ENCODE peak calls at places on chromosomes 13 and 19, in eight cellular contexts. X is hepatocyte, B is Peyer's patch, D is neural progenitor cell, P is A673, F is suprapubic skin, R is tibial nerve, K is AG04450. N is an unnamed sample. For H3K9me3, the result is how much of the 10 kb centered on the place peaks cover.

GRCh38 chr19:4909172-4909896 is at the start of gene UHRF1:
- DNase-seq in D (peak), B (no peak), X (peak), F (no peak), P (peak), R (no peak), K (no peak), N (peak)

GRCh38 chr13:43383488-43384165 is 360.2 kb downstream of the DNAJC15 start:
- DNase-seq in B (no peak), R (no peak), P (peak), K (no peak), F (no peak), X (no peak), D (no peak), N (no peak)

GRCh38 chr19:12990853-12991252 is 4.4 kb upstream of the NFIX start:
- DNase-seq in F (no peak), P (no peak), B (no peak), K (no peak), R (no peak), X (no peak), D (no peak), N (no peak)

GRCh38 chr13:96091164-96091931 is 1.4 kb downstream of the HS6ST3 start:
- DNase-seq in X (peak), B (no peak), P (no peak), K (no peak), R (no peak), D (peak), F (peak), N (no peak)

GRCh38 chr19:47433121-47433520 is 13.8 kb upstream of the MEIS3 start:
- DNase-seq in F (no peak), R (no peak), D (no peak), X (no peak), B (no peak), K (no peak), P (peak), N (no peak)

GRCh38 chr13:95607363-95607762 is 37.1 kb downstream of the DZIP1 start:
- DNase-seq in R (no peak), K (no peak), X (no peak), F (no peak), B (no peak), D (no peak), P (no peak), N (no peak)

GRCh38 chr13:109840201-109840892 is 54.0 kb upstream of the IRS2 start:
- DNase-seq in R (no peak), P (peak), D (peak), B (no peak), F (no peak), K (no peak), X (no peak), N (no peak)

GRCh38 chr13:97068964-97069815 is 74.9 kb upstream of the OXGR1 start:
- DNase-seq in D (no peak), B (no peak), K (no peak), X (no peak), R (no peak), P (no peak), F (no peak), N (no peak)

GRCh38 chr19:39795001-39795400 is 16.3 kb downstream of the LEUTX start:
- DNase-seq in R (no peak), D (no peak), K (no peak), P (peak), F (no peak), B (no peak), X (no peak), N (no peak)

GRCh38 chr19:13104848-13105646 is 2.4 kb upstream of the LYL1 start:
- DNase-seq in D (no peak), R (no peak), X (no peak), K (no peak), P (no peak), F (no peak), B (peak), N (no peak)

GRCh38 chr13:99086149-99086868 is 108.4 kb upstream of the DOCK9 start:
- DNase-seq in B (peak), K (no peak), D (peak), P (peak), R (peak), X (peak), F (peak), N (peak)

GRCh38 chr13:21675095-21676007 is 4.5 kb downstream of the FGF9 start:
- DNase-seq in K (no peak), B (no peak), F (no peak), R (no peak), D (peak), P (peak), X (peak), N (no peak)

GRCh38 chr13:99812611-99813010 is 159.0 kb downstream of the ZIC5 start:
- DNase-seq in F (no peak), B (no peak), P (no peak), D (no peak), R (no peak), X (no peak), K (no peak), N (no peak)

GRCh38 chr13:98549006-98549727 is 27.7 kb downstream of the STK24 start:
- DNase-seq in F (no peak), P (no peak), X (no peak), R (no peak), B (no peak), K (peak), D (no peak), N (no peak)

GRCh38 chr13:49029570-49029969 is 53.9 kb downstream of the FNDC3A start:
- DNase-seq in R (no peak), B (no peak), D (no peak), K (no peak), X (no peak), F (no peak), P (no peak), N (no peak)

GRCh38 chr19:38650911-38651584 is 3.6 kb downstream of the ACTN4 start:
- DNase-seq in F (no peak), R (peak), X (peak), P (no peak), B (no peak), K (no peak), D (no peak), N (no peak)

GRCh38 chr19:1598777-1599459 is 6.3 kb upstream of the MBD3 start:
- DNase-seq in K (no peak), X (no peak), P (no peak), B (no peak), R (no peak), F (no peak), D (no peak), N (no peak)

GRCh38 chr19:5805465-5806132 is 732 bp downstream of the NRTN start:
- DNase-seq in X (peak), R (peak), B (peak), K (no peak), F (no peak), P (peak), D (peak), N (peak)

GRCh38 chr19:1262687-1263123 is 6.4 kb upstream of the CIRBP start:
- DNase-seq in X (no peak), P (no peak), D (peak), B (no peak), K (no peak), F (no peak), R (no peak), N (no peak)

GRCh38 chr19:32181356-32181920 is 164.0 kb upstream of the ZNF507 start:
- DNase-seq in F (no peak), P (no peak), B (no peak), R (no peak), X (no peak), K (no peak), D (peak), N (no peak)

GRCh38 chr19:55005684-55006488 is 32.2 kb downstream of the GP6 start:
- DNase-seq in D (peak), K (no peak), F (no peak), R (peak), X (peak), P (peak), B (peak), N (peak)

GRCh38 chr19:52889076-52889475 is 8.4 kb downstream of the ZNF320 start:
- DNase-seq in K (no peak), X (no peak), P (peak), F (no peak), D (no peak), R (no peak), B (no peak), N (no peak)

GRCh38 chr19:2282062-2282861 is at the start of gene PEAK3:
- DNase-seq in P (no peak), X (no peak), K (no peak), B (peak), R (peak), F (peak), D (peak), N (no peak)

GRCh38 chr13:112067121-112067741 is at the start of gene SOX1:
- DNase-seq in F (no peak), K (no peak), B (no peak), X (no peak), P (peak), D (peak), R (no peak), N (no peak)
- H3K9me3 ChIP-seq in F (under half), K (under half), B (under half), X (under half), P (under half), D (under half), R (under half), N (under half)

GRCh38 chr19:24178207-24178606 is 91.2 kb downstream of the ZNF254 start:
- DNase-seq in X (no peak), P (no peak), K (no peak), R (no peak), B (no peak), D (no peak), F (no peak), N (no peak)

GRCh38 chr19:24177686-24178085 is 90.7 kb downstream of the ZNF254 start:
- DNase-seq in F (no peak), P (no peak), R (no peak), X (no peak), B (no peak), D (no peak), K (no peak), N (no peak)
- H3K9me3 ChIP-seq in F (under half), P (under half), R (under half), X (under half), B (under half), D (under half), K (under half), N (under half)

DNA sequence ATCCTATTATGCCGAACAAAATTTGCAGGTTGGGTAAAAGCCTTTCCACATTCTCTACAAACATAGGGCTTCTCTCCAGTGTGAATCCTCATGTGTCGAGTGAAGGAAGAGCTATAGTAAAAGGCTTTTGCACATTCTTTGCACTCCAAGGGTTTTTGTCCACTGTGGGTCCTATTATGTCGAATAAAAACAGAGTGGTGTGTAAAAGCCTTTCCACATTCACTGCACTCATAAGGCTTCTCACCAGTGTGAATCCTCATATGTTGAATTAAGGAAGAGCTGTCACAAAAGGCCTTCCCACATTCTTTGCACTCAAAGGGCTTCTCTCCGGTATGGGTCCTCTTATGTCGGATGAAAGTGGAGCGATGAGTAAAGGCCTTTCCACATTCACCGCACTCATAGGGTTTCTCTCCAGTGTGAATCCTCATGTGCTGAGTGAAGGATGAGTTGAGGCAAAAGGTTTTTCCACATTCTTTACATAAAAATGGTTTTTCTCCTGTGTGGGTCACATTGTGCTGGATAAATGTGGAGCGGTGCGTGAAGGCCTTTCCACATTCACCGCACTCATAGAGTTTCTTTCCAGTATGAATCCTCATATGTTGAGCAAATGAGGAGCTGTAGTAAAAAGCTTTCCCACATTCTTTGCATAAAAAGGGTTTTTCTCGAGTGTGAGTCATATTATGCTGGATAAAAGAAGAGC is 13.6 kb downstream of the ZNF599 start:
- DNase-seq in P (no peak), F (no peak), X (no peak), B (no peak), K (no peak), D (no peak), R (no peak), N (no peak)
- H3K9me3 ChIP-seq in P (half or more), F (half or more), X (half or more), B (under half), K (under half), D (under half), R (half or more), N (under half)

DNA sequence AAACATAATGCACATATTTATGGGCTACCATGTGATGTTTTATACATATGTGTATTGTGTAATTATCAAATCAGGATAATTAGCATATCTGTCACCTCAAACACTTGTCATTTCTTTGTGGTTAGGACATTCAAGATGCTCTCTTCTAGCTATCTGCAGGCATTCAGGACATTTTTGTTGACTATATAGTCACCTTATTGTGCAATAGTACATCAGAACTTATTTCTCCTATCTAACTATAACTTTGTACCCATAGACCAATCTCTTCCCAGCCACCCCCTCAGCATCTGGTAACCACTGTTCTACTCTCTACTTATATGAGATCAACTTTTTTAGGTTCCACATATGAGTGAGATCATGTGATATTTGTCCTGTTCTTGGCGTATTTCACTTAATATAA is 20.3 kb downstream of the ZNF420 start:
- DNase-seq in D (no peak), X (no peak), K (no peak), P (no peak), F (no peak), R (no peak), B (no peak), N (no peak)
- H3K9me3 ChIP-seq in D (under half), X (half or more), K (under half), P (half or more), F (under half), R (half or more), B (under half), N (under half)

GRCh38 chr19:43914051-43914450 is 21.0 kb downstream of the ZNF45 start:
- DNase-seq in K (no peak), F (no peak), R (no peak), D (no peak), X (no peak), P (no peak), B (no peak), N (no peak)

GRCh38 chr19:43910884-43911283 is 24.2 kb downstream of the ZNF45 start:
- DNase-seq in R (no peak), D (no peak), X (no peak), F (no peak), B (no peak), P (no peak), K (no peak), N (no peak)

GRCh38 chr19:43908659-43909058 is 26.4 kb downstream of the ZNF45 start:
- DNase-seq in X (no peak), D (no peak), F (no peak), K (no peak), R (no peak), B (no peak), P (no peak), N (no peak)

GRCh38 chr19:43913383-43913782 is 21.7 kb downstream of the ZNF45 start:
- DNase-seq in R (no peak), P (no peak), B (no peak), K (no peak), F (no peak), X (no peak), D (no peak), N (no peak)
- H3K9me3 ChIP-seq in R (half or more), P (half or more), B (under half), K (under half), F (half or more), X (half or more), D (under half), N (under half)

GRCh38 chr19:19900574-19901444 is at the start of gene ZNF93:
- DNase-seq in P (peak), K (peak), D (peak), X (peak), R (peak), B (peak), F (peak), N (peak)

DNA sequence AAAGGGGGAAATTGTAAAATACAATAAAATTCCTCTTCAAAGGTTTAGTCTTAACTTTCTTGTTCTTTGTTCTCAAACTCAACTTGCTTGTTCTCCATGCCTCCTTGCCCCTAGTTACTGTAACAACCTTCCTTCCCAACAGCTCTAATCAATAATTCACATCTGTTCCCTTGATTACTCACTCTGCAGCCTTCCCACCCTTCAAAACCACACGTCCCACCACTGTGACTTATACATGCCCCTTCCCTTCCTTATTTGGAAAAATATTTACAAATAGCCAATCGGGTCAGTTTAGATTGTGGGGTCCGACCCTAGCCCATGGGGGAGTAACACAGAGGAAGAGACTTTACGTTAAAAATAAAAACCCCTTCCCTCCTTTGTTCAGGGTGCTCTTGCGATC is 622 bp upstream of the ZNF93 start:
- DNase-seq in D (no peak), X (peak), B (no peak), K (peak), F (no peak), P (peak), R (no peak), N (no peak)
- H3K9me3 ChIP-seq in D (under half), X (under half), B (under half), K (under half), F (under half), P (under half), R (under half), N (under half)

GRCh38 chr19:56566904-56567273 is 379 bp upstream of the ZNF470 start:
- DNase-seq in X (peak), K (no peak), P (peak), F (peak), D (no peak), R (peak), B (peak), N (peak)
- H3K9me3 ChIP-seq in X (half or more), K (half or more), P (half or more), F (under half), D (half or more), R (half or more), B (under half), N (under half)